ENCODE peak calls at places on chromosomes 13 and 19, in four cellular contexts. One of them, this sample, is unnamed.
A peak's percentile ranks its signal among the peaks of the same experiment; 100 is the strongest.

GRCh38 chr13:101473458-101473857 is 21.0 kb downstream of the ITGBL1 start:
- DNase-seq in MM.1S: no peak
- DNase-seq in astrocyte: peak; percentile 84
- DNase-seq in fibroblast of lung: peak; percentile 92
- DNase-seq in this sample: peak; percentile 64

GRCh38 chr19:42693760-42694350 is 46.4 kb downstream of the PSG3 start:
- DNase-seq in MM.1S: peak; percentile 37
- DNase-seq in fibroblast of lung: peak; percentile 32
- DNase-seq in astrocyte: peak; percentile 18
- DNase-seq in this sample: peak; percentile 75

GRCh38 chr19:39212377-39212742 is 8.3 kb upstream of the SYCN start:
- DNase-seq in MM.1S: peak; percentile 18
- DNase-seq in fibroblast of lung: peak; percentile 11
- DNase-seq in astrocyte: no peak
- DNase-seq in this sample: peak; percentile 32

GRCh38 chr13:72342364-72342763 is 385.1 kb downstream of the MZT1 start:
- DNase-seq in MM.1S: no peak
- DNase-seq in fibroblast of lung: no peak
- DNase-seq in astrocyte: no peak
- DNase-seq in this sample: no peak

GRCh38 chr19:35484637-35485036 is 5.6 kb downstream of the KRTDAP start:
- DNase-seq in astrocyte: no peak
- DNase-seq in fibroblast of lung: no peak
- DNase-seq in MM.1S: no peak
- DNase-seq in this sample: no peak

GRCh38 chr13:106586764-106587163 is 18.8 kb upstream of the ARGLU1 start:
- DNase-seq in MM.1S: no peak
- DNase-seq in astrocyte: no peak
- DNase-seq in fibroblast of lung: no peak
- DNase-seq in this sample: no peak

GRCh38 chr13:110486061-110486780 is 75.3 kb downstream of the RAB20 start:
- DNase-seq in fibroblast of lung: no peak
- DNase-seq in MM.1S: no peak
- DNase-seq in astrocyte: no peak
- DNase-seq in this sample: no peak

GRCh38 chr13:52808842-52809219 is 39.6 kb downstream of the PCDH8 start:
- DNase-seq in fibroblast of lung: no peak
- DNase-seq in MM.1S: no peak
- DNase-seq in astrocyte: no peak
- DNase-seq in this sample: no peak

GRCh38 chr19:33348301-33349010 is 25.1 kb upstream of the CEBPG start:
- DNase-seq in fibroblast of lung: no peak
- DNase-seq in MM.1S: no peak
- DNase-seq in astrocyte: peak; percentile 15
- DNase-seq in this sample: no peak

GRCh38 chr19:54388001-54388802 is 23.5 kb upstream of the LAIR1 start:
- DNase-seq in astrocyte: no peak
- DNase-seq in fibroblast of lung: no peak
- DNase-seq in MM.1S: peak; percentile 89
- DNase-seq in this sample: no peak

GRCh38 chr13:71704650-71705049 is 162.4 kb downstream of the DACH1 start:
- DNase-seq in MM.1S: no peak
- DNase-seq in astrocyte: no peak
- DNase-seq in fibroblast of lung: peak; percentile 26
- DNase-seq in this sample: no peak

GRCh38 chr19:2168619-2169424 is 5.1 kb downstream of the DOT1L start:
- DNase-seq in MM.1S: no peak
- DNase-seq in fibroblast of lung: peak; percentile 97
- DNase-seq in astrocyte: peak; percentile 96
- DNase-seq in this sample: peak; percentile 97

GRCh38 chr19:49328741-49329140 is 3.8 kb upstream of the SLC6A16 start:
- DNase-seq in fibroblast of lung: no peak
- DNase-seq in MM.1S: no peak
- DNase-seq in astrocyte: no peak
- DNase-seq in this sample: no peak

GRCh38 chr19:53156888-53157287 is 2.0 kb downstream of the ZNF347 start:
- DNase-seq in astrocyte: no peak
- DNase-seq in fibroblast of lung: no peak
- DNase-seq in MM.1S: no peak
- DNase-seq in this sample: no peak

GRCh38 chr19:3374369-3375112 is 8.2 kb downstream of the NFIC start:
- DNase-seq in astrocyte: no peak
- DNase-seq in MM.1S: no peak
- DNase-seq in fibroblast of lung: peak; percentile 51
- DNase-seq in this sample: no peak

GRCh38 chr19:2488942-2489731 is 13.2 kb downstream of the GADD45B start:
- DNase-seq in MM.1S: peak; percentile 62
- DNase-seq in fibroblast of lung: no peak
- DNase-seq in astrocyte: no peak
- DNase-seq in this sample: peak; percentile 54

GRCh38 chr13:108777421-108778420 is 148.3 kb downstream of the MYO16 start:
- DNase-seq in fibroblast of lung: no peak
- DNase-seq in astrocyte: no peak
- DNase-seq in MM.1S: no peak
- DNase-seq in this sample: peak; percentile 85

DNA sequence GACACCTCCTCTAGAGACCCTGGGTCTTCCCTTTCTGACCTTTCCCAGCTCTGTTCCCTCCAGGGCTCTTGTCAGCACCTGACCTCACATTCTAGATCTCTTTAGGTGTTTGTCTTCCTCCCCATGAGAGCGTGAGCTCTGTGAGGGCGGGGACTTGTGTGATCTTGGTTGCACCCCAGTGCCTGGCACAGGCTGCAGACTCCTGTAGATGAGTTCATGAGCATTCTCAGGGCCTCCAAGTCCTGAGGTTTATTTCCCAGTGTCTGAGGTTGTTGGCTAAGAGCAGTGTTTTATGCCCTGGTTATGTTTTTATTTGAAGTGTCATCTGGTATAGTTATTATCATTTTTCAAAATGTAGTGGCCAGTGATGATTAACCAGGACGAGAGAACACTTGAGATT is 596 bp downstream of the CEACAM4 start:
- DNase-seq in astrocyte: no peak
- DNase-seq in MM.1S: no peak
- DNase-seq in fibroblast of lung: no peak
- DNase-seq in this sample: no peak
- H3K4me3 ChIP-seq in astrocyte: no peak overlapping the region
- H3K4me3 ChIP-seq in MM.1S: no peak overlapping the region
- H3K4me3 ChIP-seq in fibroblast of lung: no peak overlapping the region
- H3K4me3 ChIP-seq in this sample: no peak overlapping the region

DNA sequence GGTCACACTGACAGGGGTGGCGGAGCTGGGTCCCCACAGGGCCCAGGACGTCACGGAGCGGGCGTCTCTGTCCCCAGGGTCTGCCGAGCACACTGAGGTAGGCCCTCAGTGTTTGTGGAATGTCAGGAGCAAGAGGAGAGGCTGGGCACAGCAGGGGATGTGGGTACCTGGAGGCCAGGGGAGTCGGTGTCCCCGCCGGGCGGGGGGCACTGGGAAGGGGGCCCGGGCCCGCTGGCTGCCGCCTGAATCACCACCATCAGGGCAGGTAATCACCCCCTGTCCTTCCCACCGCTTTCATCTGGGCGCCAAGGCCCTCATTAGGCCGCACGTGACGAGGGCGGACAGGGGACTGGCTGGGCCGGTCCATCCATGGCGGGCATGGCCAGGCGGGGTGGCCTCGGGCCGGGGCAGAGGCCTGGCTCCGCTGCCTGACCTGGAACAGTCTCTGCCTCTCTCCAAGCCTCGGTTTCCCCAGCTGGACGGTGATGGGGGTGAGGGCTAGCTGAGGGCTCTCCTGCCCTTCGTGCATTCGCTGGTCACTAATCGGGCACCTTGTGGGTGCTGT is 1.0 kb downstream of the FGF22 start:
- DNase-seq in fibroblast of lung: no peak
- DNase-seq in astrocyte: no peak
- DNase-seq in MM.1S: no peak
- DNase-seq in this sample: no peak
- H4K20me1 ChIP-seq in fibroblast of lung: no peaks in the 10 kb centered on the region
- H4K20me1 ChIP-seq in astrocyte: peaks cover 3% of the 10 kb centered on the region
- H4K20me1 ChIP-seq in MM.1S: no peaks in the 10 kb centered on the region
- H4K20me1 ChIP-seq in this sample: no peaks in the 10 kb centered on the region

GRCh38 chr19:11848200-11848593 is 329 bp upstream of the ZNF439 start:
- DNase-seq in fibroblast of lung: no peak
- DNase-seq in MM.1S: no peak
- DNase-seq in astrocyte: no peak
- DNase-seq in this sample: no peak
- H3K4me3 ChIP-seq in fibroblast of lung: no peak overlapping the region
- H3K4me3 ChIP-seq in MM.1S: peak overlapping the region; percentile 27
- H3K4me3 ChIP-seq in astrocyte: peak overlapping the region; percentile 55
- H3K4me3 ChIP-seq in this sample: peak overlapping the region; percentile 69

GRCh38 chr19:10653482-10653731 is 739 bp upstream of the ILF3 start:
- DNase-seq in astrocyte: no peak
- DNase-seq in fibroblast of lung: no peak
- DNase-seq in MM.1S: no peak
- DNase-seq in this sample: no peak

GRCh38 chr19:10651821-10652220 is 2.3 kb upstream of the ILF3 start:
- DNase-seq in MM.1S: peak; percentile 87
- DNase-seq in astrocyte: no peak
- DNase-seq in fibroblast of lung: peak; percentile 68
- DNase-seq in this sample: no peak

GRCh38 chr19:10653732-10654609 is at the start of gene ILF3:
- DNase-seq in fibroblast of lung: peak; percentile 100
- DNase-seq in astrocyte: peak; percentile 100
- DNase-seq in MM.1S: peak; percentile 100
- DNase-seq in this sample: peak; percentile 100

GRCh38 chr19:10655457-10656312 is 1.5 kb downstream of the ILF3 start:
- DNase-seq in astrocyte: peak; percentile 27
- DNase-seq in MM.1S: no peak
- DNase-seq in fibroblast of lung: no peak
- DNase-seq in this sample: peak; percentile 39

DNA sequence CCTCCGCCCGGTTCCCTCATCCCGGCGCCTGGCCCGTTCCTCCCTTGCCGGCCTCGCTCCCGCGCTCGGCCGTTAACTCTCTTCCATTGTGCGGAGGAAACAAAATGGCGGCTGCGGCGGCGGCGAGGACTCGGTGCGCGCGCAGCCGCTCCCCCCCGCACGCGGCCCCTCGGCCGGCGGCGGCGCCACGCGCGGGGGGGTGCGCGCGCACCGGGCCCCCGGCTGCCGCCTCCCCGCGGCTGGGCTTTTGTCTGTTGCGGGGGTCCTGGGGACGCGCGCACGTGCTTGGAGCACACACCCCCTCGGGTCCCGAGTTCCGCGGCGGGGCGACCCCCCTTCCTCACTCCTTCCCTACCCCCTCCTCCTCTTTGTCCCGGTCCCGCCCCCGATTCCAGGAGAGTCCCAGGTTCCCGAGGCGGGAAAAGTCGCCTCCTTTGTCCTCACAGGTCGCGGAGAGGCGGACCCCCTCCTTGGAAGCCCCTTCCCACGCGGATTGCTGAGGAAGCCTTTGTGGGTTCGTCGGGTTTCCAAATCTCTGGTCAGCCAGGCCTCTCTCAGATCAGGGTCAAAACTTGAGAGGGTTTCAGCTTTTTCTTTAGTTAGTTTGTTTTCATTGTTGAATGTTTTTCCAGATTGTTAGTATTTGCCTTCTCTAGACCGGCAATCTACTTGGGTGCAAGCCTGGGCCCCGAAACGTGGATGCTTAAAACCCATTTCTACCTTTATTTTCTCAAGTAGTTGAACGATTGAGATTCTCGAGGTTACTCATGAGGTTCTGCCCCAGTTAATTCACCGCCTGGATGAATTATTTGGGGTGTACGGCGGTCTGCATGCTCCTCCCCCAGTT is 687 bp downstream of the ILF3 start:
- DNase-seq in astrocyte: no peak
- DNase-seq in fibroblast of lung: no peak
- DNase-seq in MM.1S: peak; percentile 40
- DNase-seq in this sample: peak; percentile 59
- H4K20me1 ChIP-seq in astrocyte: peaks cover 51% of the 10 kb centered on the region
- H4K20me1 ChIP-seq in fibroblast of lung: peaks cover 3% of the 10 kb centered on the region
- H4K20me1 ChIP-seq in MM.1S: peaks cover 47% of the 10 kb centered on the region
- H4K20me1 ChIP-seq in this sample: peaks cover 50% of the 10 kb centered on the region

GRCh38 chr13:61414686-61415664 is 674 bp downstream of the PCDH20 start:
- DNase-seq in astrocyte: peak; percentile 36
- DNase-seq in MM.1S: no peak
- DNase-seq in fibroblast of lung: peak; percentile 47
- DNase-seq in this sample: peak; percentile 73

GRCh38 chr13:61410669-61411297 is 4.9 kb downstream of the PCDH20 start:
- DNase-seq in fibroblast of lung: peak; percentile 34
- DNase-seq in MM.1S: peak; percentile 15
- DNase-seq in astrocyte: no peak
- DNase-seq in this sample: peak; percentile 48

GRCh38 chr13:61415749-61416148 is at the start of gene PCDH20:
- DNase-seq in MM.1S: no peak
- DNase-seq in astrocyte: no peak
- DNase-seq in fibroblast of lung: peak; percentile 9
- DNase-seq in this sample: no peak

GRCh38 chr13:61414136-61414535 is 1.5 kb downstream of the PCDH20 start:
- DNase-seq in fibroblast of lung: peak; percentile 1
- DNase-seq in astrocyte: no peak
- DNase-seq in MM.1S: no peak
- DNase-seq in this sample: no peak

GRCh38 chr13:61413572-61413971 is 2.1 kb downstream of the PCDH20 start:
- DNase-seq in MM.1S: no peak
- DNase-seq in fibroblast of lung: no peak
- DNase-seq in astrocyte: no peak
- DNase-seq in this sample: no peak
- H3K4me3 ChIP-seq in MM.1S: no peak overlapping the region
- H3K4me3 ChIP-seq in fibroblast of lung: no peak overlapping the region
- H3K4me3 ChIP-seq in astrocyte: peak overlapping the region; percentile 48
- H3K4me3 ChIP-seq in this sample: no peak overlapping the region

GRCh38 chr13:50075619-50076097 is 60.4 kb downstream of the KCNRG start:
- DNase-seq in astrocyte: no peak
- DNase-seq in fibroblast of lung: peak; percentile 48
- DNase-seq in MM.1S: no peak
- DNase-seq in this sample: no peak
- H4K20me1 ChIP-seq in astrocyte: peaks cover 4% of the 10 kb centered on the region
- H4K20me1 ChIP-seq in fibroblast of lung: no peaks in the 10 kb centered on the region
- H4K20me1 ChIP-seq in MM.1S: peaks cover 45% of the 10 kb centered on the region
- H4K20me1 ChIP-seq in this sample: peaks cover 38% of the 10 kb centered on the region

This sample was measured in PC-3.